ENCODE peak calls at places on chromosome 20, in ten cellular contexts. J is T-cell; I is naive thymus-derived CD4-positive, alpha-beta T cell; G is activated B cell treated with CpG ODN at 0.5 μM for 24 hours; M is small intestine; W is stimulated activated CD4-positive, alpha-beta T cell treated with anti-CD3 and anti-CD28 coated beads, Interleukin-4, amount 100 ng/mL, for 24 hours; C is ovary; Y is fibroblast of villous mesenchyme; O is activated CD4-positive, alpha-beta T cell treated with anti-CD3 and anti-CD28 coated beads for 1 hour; D is AML-193. B is an unnamed sample.

GRCh38 chr20:57158474-57158873 is 108.0 kb downstream of the BMP7 start:
- DNase-seq in C (no peak), W (no peak), Y (no peak), I (no peak), O (no peak), M (no peak), D (no peak), G (no peak), J (no peak), B (no peak)

GRCh38 chr20:38450412-38450975 is 15.4 kb upstream of the SNHG17 start:
- DNase-seq in Y (no peak), W (no peak), M (no peak), C (no peak), J (no peak), O (no peak), G (no peak), D (no peak), I (no peak), B (no peak)

GRCh38 chr20:41889125-41889870 is 271.1 kb upstream of the CHD6 start:
- DNase-seq in D (no peak), W (no peak), Y (peak; percentile 1), M (peak; percentile 12), G (no peak), J (no peak), I (no peak), O (no peak), C (no peak), B (no peak)

GRCh38 chr20:56698749-56699148 is 69.6 kb downstream of the TFAP2C start:
- DNase-seq in D (no peak), G (no peak), C (no peak), Y (no peak), M (no peak), O (no peak), W (no peak), I (no peak), J (no peak), B (no peak)

GRCh38 chr20:25739615-25740320 is 43.1 kb upstream of the ZNF337 start:
- DNase-seq in O (no peak), W (no peak), M (peak; percentile 11), J (no peak), G (no peak), Y (peak; percentile 16), C (no peak), D (no peak), I (no peak), B (no peak)

GRCh38 chr20:9617062-9617461 is 102.7 kb downstream of the LAMP5 start:
- DNase-seq in C (peak; percentile 54), J (peak; percentile 21), G (no peak), M (peak; percentile 59), D (peak; percentile 68), Y (peak; percentile 69), O (peak; percentile 9), I (peak; percentile 31), W (peak; percentile 45), B (peak; percentile 16)

GRCh38 chr20:57062241-57062640 is 204.2 kb downstream of the BMP7 start:
- DNase-seq in W (no peak), G (no peak), J (no peak), D (no peak), M (no peak), I (no peak), C (no peak), O (no peak), Y (no peak), B (no peak)

GRCh38 chr20:48983423-48984400 is 62.2 kb downstream of the ARFGEF2 start:
- DNase-seq in Y (peak; percentile 80), W (no peak), G (no peak), C (no peak), M (peak; percentile 10), I (no peak), O (no peak), D (no peak), J (no peak), B (no peak)

GRCh38 chr20:38057351-38057972 is 23.9 kb downstream of the RPRD1B start:
- DNase-seq in M (peak; percentile 76), D (peak; percentile 60), G (peak; percentile 73), C (peak; percentile 86), W (peak; percentile 75), O (peak; percentile 57), Y (peak; percentile 80), J (peak; percentile 68), I (peak; percentile 69), B (peak; percentile 58)

GRCh38 chr20:54266844-54267243 is 59.0 kb downstream of the PFDN4 start:
- DNase-seq in G (no peak), J (no peak), I (no peak), M (no peak), D (no peak), Y (no peak), C (no peak), W (no peak), O (no peak), B (no peak)

GRCh38 chr20:23087587-23088275 is 1.6 kb upstream of the CD93 start:
- DNase-seq in C (no peak), J (no peak), I (no peak), D (no peak), M (no peak), Y (no peak), O (no peak), W (no peak), G (no peak), B (no peak)

GRCh38 chr20:58389324-58389967 is 417 bp downstream of the VAPB start:
- DNase-seq in C (no peak), J (no peak), G (no peak), W (peak; percentile 17), M (peak; percentile 40), Y (peak; percentile 47), O (peak; percentile 12), I (peak; percentile 59), D (no peak), B (no peak)

GRCh38 chr20:23826541-23827018 is at the start of gene CST2:
- DNase-seq in G (no peak), I (no peak), M (no peak), C (no peak), Y (peak; percentile 20), D (no peak), W (no peak), J (no peak), O (no peak), B (no peak)

GRCh38 chr20:36273414-36274247 is 32.5 kb upstream of the DLGAP4 start:
- DNase-seq in G (no peak), C (no peak), I (no peak), W (no peak), Y (peak; percentile 20), J (no peak), O (no peak), M (peak; percentile 12), D (no peak), B (no peak)

GRCh38 chr20:9103955-9104354 is 35.1 kb downstream of the PLCB4 start:
- DNase-seq in J (no peak), I (no peak), M (no peak), D (no peak), G (no peak), W (no peak), O (no peak), C (no peak), Y (no peak), B (no peak)

GRCh38 chr20:59068534-59068933 is 25.9 kb upstream of the PRELID3B start:
- DNase-seq in W (no peak), Y (no peak), C (no peak), O (no peak), G (no peak), J (no peak), M (no peak), D (no peak), I (no peak), B (no peak)

GRCh38 chr20:25282034-25282781 is 34.3 kb downstream of the PYGB start:
- DNase-seq in J (no peak), I (no peak), W (no peak), D (no peak), M (no peak), Y (no peak), G (peak; percentile 13), C (peak; percentile 13), O (no peak), B (no peak)

GRCh38 chr20:49887251-49887827 is 28.0 kb downstream of the SPATA2 start:
- DNase-seq in C (no peak), M (no peak), G (no peak), W (no peak), Y (no peak), J (no peak), D (no peak), I (no peak), O (no peak), B (no peak)

GRCh38 chr20:58084566-58084965 is 143.9 kb downstream of the ANKRD60 start:
- DNase-seq in M (no peak), W (no peak), D (no peak), C (no peak), I (no peak), G (no peak), Y (no peak), O (no peak), J (no peak), B (no peak)

GRCh38 chr20:57774951-57775350 is 65.1 kb upstream of the PMEPA1 start:
- DNase-seq in W (no peak), M (no peak), Y (no peak), D (no peak), I (no peak), J (no peak), G (no peak), O (no peak), C (no peak), B (no peak)

GRCh38 chr20:19336601-19337000 is 124.2 kb downstream of the SLC24A3 start:
- DNase-seq in D (peak; percentile 20), W (no peak), C (no peak), M (no peak), O (no peak), I (no peak), Y (no peak), J (no peak), G (no peak), B (no peak)

GRCh38 chr20:38726849-38727601 is 2.7 kb downstream of the SLC32A1 start:
- DNase-seq in I (peak; percentile 49), O (no peak), C (no peak), G (peak; percentile 37), Y (peak; percentile 20), D (no peak), J (peak; percentile 32), M (no peak), W (peak; percentile 64), B (peak; percentile 42)

GRCh38 chr20:7851031-7851490 is 89.2 kb downstream of the HAO1 start:
- DNase-seq in D (no peak), I (no peak), Y (peak; percentile 34), C (no peak), W (no peak), M (no peak), O (no peak), J (no peak), G (no peak), B (no peak)

GRCh38 chr20:30500829-30501440 is 756.5 kb upstream of the DEFB115 start:
- DNase-seq in I (no peak), O (no peak), C (no peak), G (no peak), D (no peak), J (no peak), Y (no peak), M (no peak), W (no peak), B (no peak)

GRCh38 chr20:10673831-10674683 is at the start of gene JAG1:
- DNase-seq in C (peak; percentile 96), W (peak; percentile 53), G (peak; percentile 52), O (no peak), D (peak; percentile 85), J (peak; percentile 21), Y (peak; percentile 94), I (peak; percentile 86), M (peak; percentile 96), B (peak; percentile 88)

GRCh38 chr20:16283978-16284377 is 289.3 kb downstream of the KIF16B start:
- DNase-seq in I (no peak), M (peak; percentile 84), J (no peak), Y (no peak), G (no peak), W (no peak), C (no peak), O (no peak), D (no peak), B (no peak)

GRCh38 chr20:12891643-12892042 is 117.1 kb upstream of the SPTLC3 start:
- DNase-seq in M (no peak), W (no peak), I (no peak), Y (no peak), J (no peak), C (no peak), G (no peak), O (no peak), D (no peak), B (no peak)

GRCh38 chr20:3669710-3670367 is 6.6 kb upstream of the GFRA4 start:
- DNase-seq in J (no peak), G (no peak), D (no peak), I (no peak), C (no peak), M (no peak), Y (no peak), W (no peak), O (no peak), B (no peak)

B was measured in T-helper 2 cell treated with Interferon-gamma antibody and Interleukin-4, amounts not matched to agents 5 μg/mL and 100 μg/mL, for 36 hours.